ENCODE peak calls at places on chromosomes 6 and 20, in nine cellular contexts. G, K, J, Q, V, Y, W, P and C are unnamed samples.
A peak's percentile ranks its signal among the peaks of the same experiment; 100 is the strongest.

GRCh38 chr6:170415318-170415717 is 108.8 kb downstream of the FAM120B start:
- DNase-seq in P (no peak), G (no peak), J (no peak), Q (no peak), K (no peak), W (no peak), V (no peak), Y (no peak), C (no peak)

GRCh38 chr6:90219168-90219985 is 77.3 kb downstream of the BACH2 start:
- DNase-seq in G (peak; percentile 32), Q (peak; percentile 69), J (no peak), K (peak; percentile 45), V (no peak), P (no peak), Y (peak; percentile 10), W (peak; percentile 54), C (no peak)

GRCh38 chr6:136403166-136403980 is 113.7 kb upstream of the BCLAF1 start:
- DNase-seq in V (no peak), Q (peak; percentile 84), K (peak; percentile 55), J (no peak), Y (no peak), G (peak; percentile 88), P (no peak), W (no peak), C (no peak)

GRCh38 chr6:22064558-22064957 is 232.3 kb downstream of the PRL start:
- DNase-seq in V (no peak), Y (no peak), Q (no peak), G (no peak), P (no peak), K (no peak), W (no peak), J (no peak), C (no peak)

GRCh38 chr20:33947709-33948295 is 45.9 kb upstream of the RALY start:
- DNase-seq in V (no peak), J (no peak), K (peak; percentile 66), P (peak; percentile 54), Q (peak; percentile 46), G (peak; percentile 45), W (peak; percentile 5), Y (peak; percentile 65), C (peak; percentile 29)

GRCh38 chr6:4370066-4370465 is 234.7 kb upstream of the ECI2 start:
- DNase-seq in J (no peak), G (peak; percentile 88), W (no peak), P (no peak), Q (peak; percentile 97), Y (no peak), K (peak; percentile 84), V (no peak), C (no peak)

GRCh38 chr6:158081657-158081935 is 86.5 kb downstream of the SERAC1 start:
- DNase-seq in W (no peak), Q (no peak), K (no peak), P (no peak), V (no peak), J (no peak), Y (no peak), G (no peak), C (no peak)

GRCh38 chr6:70738028-70738427 is 70.3 kb downstream of the SMAP1 start:
- DNase-seq in P (no peak), Q (peak; percentile 3), V (no peak), W (no peak), J (no peak), Y (no peak), G (no peak), K (no peak), C (no peak)

GRCh38 chr6:52724406-52725121 is 38.7 kb downstream of the GSTA2 start:
- DNase-seq in J (peak; percentile 38), V (peak; percentile 88), Q (peak; percentile 82), P (peak; percentile 54), W (no peak), G (peak; percentile 80), K (peak; percentile 59), Y (peak; percentile 82), C (peak; percentile 50)

GRCh38 chr6:105745464-105746129 is 340.5 kb upstream of the PRDM1 start:
- DNase-seq in V (no peak), Y (no peak), W (no peak), P (no peak), G (no peak), K (no peak), Q (no peak), J (no peak), C (no peak)